ENCODE peak calls at places on chromosomes 4 and X, in nine cellular contexts. One of them, this sample, is unnamed.

GRCh38 chrX:145821291-145821897 is 3.8 kb downstream of the SLITRK2 start:
- DNase-seq in epithelial cell of esophagus: no peak
- DNase-seq in tibial artery: no peak
- DNase-seq in transverse colon: no peak
- DNase-seq in choroid plexus epithelial cell: no peak
- DNase-seq in AG09319: no peak
- DNase-seq in nephron progenitor cell: peak
- DNase-seq in mucosa of descending colon: no peak
- DNase-seq in CD8-positive, alpha-beta T cell: no peak
- DNase-seq in this sample: no peak

GRCh38 chrX:1851527-1851926 is 236.7 kb downstream of the ASMT start:
- DNase-seq in nephron progenitor cell: no peak
- DNase-seq in AG09319: no peak
- DNase-seq in mucosa of descending colon: no peak
- DNase-seq in tibial artery: no peak
- DNase-seq in epithelial cell of esophagus: no peak
- DNase-seq in CD8-positive, alpha-beta T cell: no peak
- DNase-seq in choroid plexus epithelial cell: no peak
- DNase-seq in transverse colon: no peak
- DNase-seq in this sample: no peak

GRCh38 chr4:176436500-176436973 is 116.8 kb downstream of the SPCS3 start:
- DNase-seq in tibial artery: no peak
- DNase-seq in mucosa of descending colon: no peak
- DNase-seq in transverse colon: no peak
- DNase-seq in epithelial cell of esophagus: peak
- DNase-seq in nephron progenitor cell: no peak
- DNase-seq in AG09319: peak
- DNase-seq in choroid plexus epithelial cell: peak
- DNase-seq in CD8-positive, alpha-beta T cell: no peak
- DNase-seq in this sample: peak

GRCh38 chr4:60189286-60189685 is 1010.8 kb upstream of the ADGRL3 start:
- DNase-seq in choroid plexus epithelial cell: no peak
- DNase-seq in tibial artery: no peak
- DNase-seq in nephron progenitor cell: no peak
- DNase-seq in epithelial cell of esophagus: no peak
- DNase-seq in CD8-positive, alpha-beta T cell: no peak
- DNase-seq in mucosa of descending colon: no peak
- DNase-seq in transverse colon: no peak
- DNase-seq in AG09319: no peak
- DNase-seq in this sample: no peak

GRCh38 chrX:20205927-20206708 is 60.6 kb downstream of the RPS6KA3 start:
- DNase-seq in epithelial cell of esophagus: no peak
- DNase-seq in mucosa of descending colon: no peak
- DNase-seq in transverse colon: no peak
- DNase-seq in tibial artery: no peak
- DNase-seq in CD8-positive, alpha-beta T cell: no peak
- DNase-seq in AG09319: no peak
- DNase-seq in choroid plexus epithelial cell: peak
- DNase-seq in nephron progenitor cell: no peak
- DNase-seq in this sample: no peak

GRCh38 chr4:87540176-87541058 is 11.2 kb upstream of the SPARCL1 start:
- DNase-seq in epithelial cell of esophagus: no peak
- DNase-seq in nephron progenitor cell: no peak
- DNase-seq in transverse colon: peak
- DNase-seq in AG09319: no peak
- DNase-seq in choroid plexus epithelial cell: no peak
- DNase-seq in mucosa of descending colon: no peak
- DNase-seq in tibial artery: peak
- DNase-seq in CD8-positive, alpha-beta T cell: no peak
- DNase-seq in this sample: no peak

GRCh38 chr4:46649390-46649789 is 259.5 kb upstream of the GABRA2 start:
- DNase-seq in mucosa of descending colon: no peak
- DNase-seq in epithelial cell of esophagus: no peak
- DNase-seq in AG09319: no peak
- DNase-seq in CD8-positive, alpha-beta T cell: no peak
- DNase-seq in choroid plexus epithelial cell: peak
- DNase-seq in nephron progenitor cell: no peak
- DNase-seq in tibial artery: no peak
- DNase-seq in transverse colon: no peak
- DNase-seq in this sample: no peak

GRCh38 chr4:172750910-172751309 is 417.7 kb upstream of the GALNT7 start:
- DNase-seq in CD8-positive, alpha-beta T cell: no peak
- DNase-seq in nephron progenitor cell: no peak
- DNase-seq in mucosa of descending colon: no peak
- DNase-seq in tibial artery: no peak
- DNase-seq in epithelial cell of esophagus: no peak
- DNase-seq in transverse colon: no peak
- DNase-seq in choroid plexus epithelial cell: no peak
- DNase-seq in AG09319: no peak
- DNase-seq in this sample: no peak

GRCh38 chr4:186621959-186622553 is 66.7 kb upstream of the MTNR1A start:
- DNase-seq in CD8-positive, alpha-beta T cell: no peak
- DNase-seq in tibial artery: no peak
- DNase-seq in AG09319: peak
- DNase-seq in choroid plexus epithelial cell: peak
- DNase-seq in nephron progenitor cell: no peak
- DNase-seq in epithelial cell of esophagus: peak
- DNase-seq in mucosa of descending colon: no peak
- DNase-seq in transverse colon: no peak
- DNase-seq in this sample: peak

GRCh38 chr4:174069848-174070330 is 213.6 kb downstream of the FBXO8 start:
- DNase-seq in transverse colon: no peak
- DNase-seq in mucosa of descending colon: no peak
- DNase-seq in nephron progenitor cell: no peak
- DNase-seq in epithelial cell of esophagus: no peak
- DNase-seq in CD8-positive, alpha-beta T cell: no peak
- DNase-seq in choroid plexus epithelial cell: no peak
- DNase-seq in tibial artery: no peak
- DNase-seq in AG09319: no peak
- DNase-seq in this sample: no peak

GRCh38 chr4:16205298-16206164 is 20.7 kb downstream of the TAPT1 start:
- DNase-seq in nephron progenitor cell: no peak
- DNase-seq in CD8-positive, alpha-beta T cell: no peak
- DNase-seq in tibial artery: no peak
- DNase-seq in epithelial cell of esophagus: peak
- DNase-seq in mucosa of descending colon: no peak
- DNase-seq in choroid plexus epithelial cell: peak
- DNase-seq in transverse colon: no peak
- DNase-seq in AG09319: no peak
- DNase-seq in this sample: peak

GRCh38 chr4:93834371-93835066 is 6.0 kb downstream of the ATOH1 start:
- DNase-seq in epithelial cell of esophagus: no peak
- DNase-seq in tibial artery: no peak
- DNase-seq in choroid plexus epithelial cell: no peak
- DNase-seq in AG09319: no peak
- DNase-seq in CD8-positive, alpha-beta T cell: no peak
- DNase-seq in nephron progenitor cell: peak
- DNase-seq in mucosa of descending colon: no peak
- DNase-seq in transverse colon: no peak
- DNase-seq in this sample: no peak

GRCh38 chrX:106177982-106178321 is 9.8 kb downstream of the PWWP3B start:
- DNase-seq in nephron progenitor cell: no peak
- DNase-seq in transverse colon: no peak
- DNase-seq in choroid plexus epithelial cell: no peak
- DNase-seq in CD8-positive, alpha-beta T cell: no peak
- DNase-seq in mucosa of descending colon: no peak
- DNase-seq in tibial artery: no peak
- DNase-seq in epithelial cell of esophagus: no peak
- DNase-seq in AG09319: no peak
- DNase-seq in this sample: no peak

GRCh38 chrX:22278375-22278774 is 5.7 kb downstream of the CBLL2 start:
- DNase-seq in nephron progenitor cell: no peak
- DNase-seq in mucosa of descending colon: no peak
- DNase-seq in choroid plexus epithelial cell: peak
- DNase-seq in transverse colon: no peak
- DNase-seq in CD8-positive, alpha-beta T cell: no peak
- DNase-seq in AG09319: no peak
- DNase-seq in tibial artery: no peak
- DNase-seq in epithelial cell of esophagus: peak
- DNase-seq in this sample: peak

GRCh38 chrX:149825424-149825823 is 43.7 kb downstream of the MAGEA9 start:
- DNase-seq in tibial artery: no peak
- DNase-seq in nephron progenitor cell: peak
- DNase-seq in CD8-positive, alpha-beta T cell: no peak
- DNase-seq in AG09319: no peak
- DNase-seq in transverse colon: peak
- DNase-seq in epithelial cell of esophagus: peak
- DNase-seq in choroid plexus epithelial cell: peak
- DNase-seq in mucosa of descending colon: no peak
- DNase-seq in this sample: peak
- TF ChIP-seq CTCF in tibial artery: no peak
- TF ChIP-seq CTCF in nephron progenitor cell: no peak
- TF ChIP-seq CTCF in CD8-positive, alpha-beta T cell: peak
- TF ChIP-seq CTCF in AG09319: peak
- TF ChIP-seq CTCF in transverse colon: no peak
- TF ChIP-seq CTCF in epithelial cell of esophagus: no peak
- TF ChIP-seq CTCF in choroid plexus epithelial cell: peak
- TF ChIP-seq CTCF in mucosa of descending colon: no peak
- TF ChIP-seq CTCF in this sample: peak

GRCh38 chr4:76984127-76984526 is 34.6 kb downstream of the SEPTIN11 start:
- DNase-seq in mucosa of descending colon: no peak
- DNase-seq in transverse colon: no peak
- DNase-seq in tibial artery: no peak
- DNase-seq in AG09319: no peak
- DNase-seq in choroid plexus epithelial cell: peak
- DNase-seq in CD8-positive, alpha-beta T cell: no peak
- DNase-seq in epithelial cell of esophagus: peak
- DNase-seq in nephron progenitor cell: no peak
- DNase-seq in this sample: peak
- TF ChIP-seq CTCF in mucosa of descending colon: no peak
- TF ChIP-seq CTCF in transverse colon: peak
- TF ChIP-seq CTCF in tibial artery: peak
- TF ChIP-seq CTCF in AG09319: peak
- TF ChIP-seq CTCF in choroid plexus epithelial cell: peak
- TF ChIP-seq CTCF in CD8-positive, alpha-beta T cell: peak
- TF ChIP-seq CTCF in epithelial cell of esophagus: peak
- TF ChIP-seq CTCF in nephron progenitor cell: no peak
- TF ChIP-seq CTCF in this sample: peak

DNA sequence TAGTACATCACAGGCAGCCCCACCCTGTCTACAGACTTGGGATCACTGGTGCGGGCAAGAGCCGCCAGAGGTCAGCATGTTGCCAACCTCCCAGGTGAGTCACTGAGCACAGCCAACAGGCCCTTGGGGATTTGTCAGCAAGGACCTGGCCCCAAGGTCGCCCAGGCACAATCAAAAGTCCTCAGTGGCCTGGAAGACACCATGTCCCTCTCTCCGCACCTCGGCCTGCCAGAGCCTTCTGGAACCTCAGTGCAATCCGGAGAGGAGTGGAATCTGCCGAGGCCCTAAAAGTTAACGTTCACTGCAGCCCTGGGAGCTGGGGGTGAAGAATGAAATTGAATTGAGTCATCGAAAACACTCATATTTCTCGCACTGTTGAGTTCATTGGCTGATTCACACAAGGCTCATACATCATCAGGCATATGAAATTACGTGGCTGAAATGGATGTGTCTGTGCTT is 74.3 kb downstream of the WFS1 start:
- DNase-seq in tibial artery: no peak
- DNase-seq in mucosa of descending colon: peak
- DNase-seq in epithelial cell of esophagus: peak
- DNase-seq in CD8-positive, alpha-beta T cell: no peak
- DNase-seq in choroid plexus epithelial cell: peak
- DNase-seq in AG09319: no peak
- DNase-seq in transverse colon: no peak
- DNase-seq in nephron progenitor cell: no peak
- DNase-seq in this sample: peak
- TF ChIP-seq CTCF in tibial artery: no peak
- TF ChIP-seq CTCF in mucosa of descending colon: no peak
- TF ChIP-seq CTCF in epithelial cell of esophagus: no peak
- TF ChIP-seq CTCF in CD8-positive, alpha-beta T cell: no peak
- TF ChIP-seq CTCF in choroid plexus epithelial cell: no peak
- TF ChIP-seq CTCF in AG09319: no peak
- TF ChIP-seq CTCF in transverse colon: no peak
- TF ChIP-seq CTCF in nephron progenitor cell: no peak
- TF ChIP-seq CTCF in this sample: peak

DNA sequence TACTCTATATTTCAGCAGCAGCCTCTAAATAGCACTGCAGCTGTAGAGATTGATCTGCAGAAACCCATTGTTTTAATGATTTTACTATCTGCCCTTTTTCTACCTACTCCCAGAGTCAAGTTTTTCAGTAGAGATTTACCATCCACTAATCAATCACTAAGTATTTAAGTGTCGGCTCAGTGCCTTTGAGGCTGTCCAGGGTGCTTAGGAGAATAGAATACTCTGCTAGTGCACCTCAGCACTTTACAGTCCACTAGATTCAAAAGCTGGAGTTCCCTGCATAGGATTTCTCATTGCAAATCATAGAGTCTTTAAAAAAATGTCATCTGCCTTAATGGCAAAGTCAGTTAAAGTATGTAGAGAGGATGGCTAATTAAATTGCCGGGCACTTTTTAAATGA is 29.6 kb upstream of the ANAPC4 start:
- DNase-seq in tibial artery: no peak
- DNase-seq in epithelial cell of esophagus: no peak
- DNase-seq in nephron progenitor cell: no peak
- DNase-seq in transverse colon: no peak
- DNase-seq in mucosa of descending colon: no peak
- DNase-seq in CD8-positive, alpha-beta T cell: no peak
- DNase-seq in choroid plexus epithelial cell: no peak
- DNase-seq in AG09319: no peak
- DNase-seq in this sample: no peak
- TF ChIP-seq CTCF in tibial artery: no peak
- TF ChIP-seq CTCF in epithelial cell of esophagus: no peak
- TF ChIP-seq CTCF in nephron progenitor cell: no peak
- TF ChIP-seq CTCF in transverse colon: no peak
- TF ChIP-seq CTCF in mucosa of descending colon: no peak
- TF ChIP-seq CTCF in CD8-positive, alpha-beta T cell: no peak
- TF ChIP-seq CTCF in choroid plexus epithelial cell: no peak
- TF ChIP-seq CTCF in AG09319: no peak
- TF ChIP-seq CTCF in this sample: no peak